ENCODE peak calls at places on chromosome 1, in four cellular contexts. G, Y, A and D are unnamed samples.

GRCh38 chr1:3731951-3732746 is 20.1 kb upstream of the CCDC27 start:
- DNase-seq in Y (no peak), G (no peak), A (no peak), D (no peak)

GRCh38 chr1:6460349-6461236 is 5.4 kb downstream of the TNFRSF25 start:
- DNase-seq in Y (no peak), A (no peak), G (no peak), D (no peak)

GRCh38 chr1:172277989-172278388 is 142.5 kb upstream of the C1orf105 start:
- DNase-seq in Y (no peak), G (no peak), A (no peak), D (no peak)

GRCh38 chr1:55071477-55071876 is 32.1 kb downstream of the PCSK9 start:
- DNase-seq in G (peak; percentile 67), A (peak; percentile 8), Y (peak; percentile 27), D (no peak)

GRCh38 chr1:185823471-185823870 is 89.3 kb downstream of the HMCN1 start:
- DNase-seq in G (peak; percentile 46), A (no peak), Y (no peak), D (no peak)

GRCh38 chr1:212671342-212672031 is 28.2 kb downstream of the BATF3 start:
- DNase-seq in Y (no peak), A (no peak), G (peak; percentile 39), D (no peak)

GRCh38 chr1:21397813-21398188 is 42.1 kb upstream of the NBPF3 start:
- DNase-seq in A (no peak), G (no peak), Y (no peak), D (no peak)

GRCh38 chr1:24191860-24192259 is 4.8 kb upstream of the IFNLR1 start:
- DNase-seq in A (no peak), G (peak; percentile 47), Y (no peak), D (no peak)

GRCh38 chr1:84702143-84702542 is 11.9 kb upstream of the SSX2IP start:
- DNase-seq in G (no peak), A (no peak), Y (no peak), D (no peak)

GRCh38 chr1:234962340-234962989 is 166.2 kb downstream of the TOMM20 start:
- DNase-seq in A (peak; percentile 97), Y (peak; percentile 98), G (peak; percentile 99), D (peak; percentile 99)

GRCh38 chr1:119139393-119139792 is 1.1 kb downstream of the WARS2 start:
- DNase-seq in Y (no peak), A (no peak), G (no peak), D (no peak)

GRCh38 chr1:23895082-23895481 is 18.1 kb downstream of the CNR2 start:
- DNase-seq in A (no peak), G (no peak), Y (no peak), D (no peak)

GRCh38 chr1:182698977-182699672 is 14.7 kb upstream of the RGS8 start:
- DNase-seq in Y (no peak), G (no peak), A (no peak), D (no peak)

GRCh38 chr1:2194319-2194897 is at the start of gene FAAP20:
- DNase-seq in A (no peak), Y (no peak), G (peak; percentile 46), D (no peak)

GRCh38 chr1:79859212-79859948 is 852.9 kb upstream of the ADGRL4 start:
- DNase-seq in A (peak; percentile 20), Y (no peak), G (peak; percentile 32), D (peak; percentile 16)

GRCh38 chr1:204074274-204075115 is 1.6 kb downstream of the SOX13 start:
- DNase-seq in Y (no peak), G (peak; percentile 46), A (no peak), D (no peak)

GRCh38 chr1:7046314-7046713 is 261.1 kb downstream of the CAMTA1 start:
- DNase-seq in A (peak; percentile 17), Y (peak; percentile 30), G (peak; percentile 66), D (no peak)

GRCh38 chr1:155181371-155182051 is 7.9 kb downstream of the TRIM46 start:
- DNase-seq in A (no peak), Y (no peak), G (no peak), D (no peak)

GRCh38 chr1:88920845-88921244 is 29.5 kb upstream of the GTF2B start:
- DNase-seq in G (no peak), A (no peak), Y (no peak), D (no peak)